ENCODE peak calls at places on chromosomes 11 and 22, in ten cellular contexts. H is A549, J is transverse colon, E is H1, G is stomach, T is ovary, A is SK-N-SH, N is tibial nerve, Y is upper lobe of left lung, Z is sigmoid colon. K is an unnamed sample. For H3K4me1, the result is how much of the 10 kb centered on the place peaks cover.

GRCh38 chr11:129190087-129190486 is 2.0 kb downstream of the ARHGAP32 start:
- DNase-seq in A (peak), E (no peak), N (no peak), J (peak), Z (no peak), G (peak), Y (no peak), T (no peak), H (peak), K (no peak)

GRCh38 chr11:35619754-35620640 is 1.7 kb downstream of the FJX1 start:
- DNase-seq in H (peak), Y (no peak), T (peak), N (no peak), Z (peak), J (peak), E (no peak), A (peak), G (no peak), K (no peak)

GRCh38 chr11:113305440-113306336 is 8.7 kb upstream of the TTC12 start:
- DNase-seq in J (peak), E (peak), N (peak), T (peak), A (peak), H (peak), Y (peak), Z (peak), G (peak), K (peak)

GRCh38 chr11:121929581-121929980 is 186.4 kb downstream of the BLID start:
- DNase-seq in H (no peak), Y (no peak), Z (no peak), G (no peak), E (no peak), N (peak), A (peak), J (no peak), T (peak), K (no peak)

GRCh38 chr11:124077266-124077665 is 36.1 kb upstream of the OR10G7 start:
- DNase-seq in N (no peak), H (no peak), A (no peak), Z (no peak), Y (no peak), T (no peak), E (no peak), J (no peak), G (no peak), K (no peak)

GRCh38 chr11:59201376-59201775 is 11.4 kb downstream of the MPEG1 start:
- DNase-seq in G (no peak), E (no peak), J (no peak), A (no peak), Y (no peak), Z (no peak), H (no peak), T (no peak), N (no peak), K (no peak)

GRCh38 chr22:40345271-40345670 is 1.0 kb upstream of the ADSL start:
- DNase-seq in G (no peak), T (no peak), E (no peak), N (no peak), A (no peak), Z (no peak), Y (no peak), H (no peak), J (peak), K (no peak)

GRCh38 chr11:85406316-85406715 is 220.8 kb downstream of the DLG2 start:
- DNase-seq in G (no peak), Y (no peak), N (no peak), J (no peak), T (no peak), E (no peak), Z (no peak), H (no peak), A (no peak), K (no peak)

GRCh38 chr11:40032331-40032730 is 1427.1 kb downstream of the LRRC4C start:
- DNase-seq in N (no peak), Y (no peak), G (no peak), Z (no peak), J (no peak), A (no peak), T (no peak), E (no peak), H (no peak), K (no peak)

GRCh38 chr11:128790200-128790599 is 76.9 kb downstream of the KCNJ1 start:
- DNase-seq in Z (no peak), T (no peak), Y (no peak), J (no peak), H (no peak), A (no peak), E (no peak), N (peak), G (no peak), K (no peak)

GRCh38 chr11:65899356-65900124 is 648 bp downstream of the FOSL1 start:
- DNase-seq in G (peak), T (peak), Y (peak), N (no peak), J (peak), A (peak), H (peak), Z (peak), E (no peak), K (peak)

DNA sequence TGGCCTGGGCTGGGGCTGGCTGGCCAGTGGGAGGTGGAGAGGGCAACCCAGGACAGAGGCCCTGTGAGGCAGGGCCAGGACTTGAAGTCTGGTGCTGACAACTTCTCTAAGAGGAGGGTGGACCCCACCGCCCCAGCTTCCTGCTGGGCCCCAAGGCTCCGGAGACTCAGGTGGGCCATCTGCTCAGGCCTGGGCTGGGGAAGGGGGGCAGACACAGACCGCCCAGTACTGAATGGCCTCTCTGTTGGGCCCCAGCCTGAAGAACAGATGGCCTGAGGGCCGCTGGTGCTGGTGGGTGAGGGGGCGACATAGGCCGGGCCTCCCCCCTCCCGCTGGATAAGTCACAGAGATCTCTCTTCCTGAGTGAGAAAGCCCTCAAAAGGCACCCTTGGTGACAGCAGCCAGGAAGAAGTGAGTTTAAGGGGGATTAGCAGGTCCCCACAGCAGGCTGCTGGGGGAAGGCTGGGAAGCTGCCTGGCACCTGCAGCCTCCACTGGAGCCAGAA is 12.4 kb upstream of the TP53I11 start:
- DNase-seq in E (no peak), Z (no peak), H (no peak), N (no peak), A (peak), G (no peak), J (no peak), Y (no peak), T (no peak), K (no peak)
- H3K27ac ChIP-seq in E (no peak), Z (no peak), H (no peak), N (no peak), A (no peak), G (no peak), J (no peak), Y (no peak), T (no peak), K (no peak)

DNA sequence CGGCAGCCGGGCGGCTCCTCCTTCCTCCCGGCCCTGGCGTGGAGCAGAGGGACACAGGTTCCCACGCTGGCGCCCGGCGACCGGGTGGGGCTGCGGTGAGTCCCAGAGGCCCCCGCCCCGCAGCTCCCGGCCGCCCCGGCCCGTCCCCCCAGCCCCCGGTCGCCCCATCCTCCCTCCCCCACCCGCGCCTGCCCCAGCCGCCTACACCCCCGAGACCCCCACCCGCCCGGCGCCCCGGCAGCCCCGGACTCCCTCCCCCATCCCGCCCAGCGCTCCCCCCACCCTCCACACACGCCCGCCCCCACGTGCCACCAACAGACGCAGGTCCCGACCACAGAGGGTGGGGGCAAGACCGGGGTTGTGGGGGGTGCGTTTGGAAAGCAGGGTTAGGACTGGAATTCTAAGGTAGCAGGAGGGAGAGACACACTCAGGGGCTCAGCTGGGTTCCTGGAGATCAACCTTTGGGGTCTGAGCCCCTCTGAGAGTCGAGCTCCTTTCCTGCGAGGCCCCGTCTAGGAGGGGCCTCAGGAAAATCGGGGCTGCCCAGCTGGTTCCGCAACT is 299 bp downstream of the PGGHG start:
- DNase-seq in H (no peak), T (no peak), J (peak), N (no peak), A (no peak), E (no peak), Z (peak), Y (no peak), G (no peak), K (peak)
- TF ChIP-seq EP300 in H (no peak), T (no peak), J (no peak), N (no peak), A (no peak), E (no peak), Z (no peak), Y (no peak), G (no peak), K (no peak)

GRCh38 chr11:45161252-45162063 is 15.0 kb downstream of the PRDM11 start:
- DNase-seq in N (no peak), T (no peak), E (no peak), Z (peak), A (peak), Y (peak), G (peak), H (no peak), J (no peak), K (no peak)

GRCh38 chr11:45162064-45162375 is 15.6 kb downstream of the PRDM11 start:
- DNase-seq in T (no peak), N (no peak), G (no peak), Y (no peak), Z (no peak), H (no peak), A (no peak), J (no peak), E (no peak), K (no peak)

GRCh38 chr11:45158210-45158644 is 11.8 kb downstream of the PRDM11 start:
- DNase-seq in T (peak), H (no peak), E (no peak), Z (peak), N (no peak), Y (peak), G (no peak), A (peak), J (peak), K (no peak)

GRCh38 chr11:45158891-45159605 is 12.6 kb downstream of the PRDM11 start:
- DNase-seq in G (no peak), A (no peak), Y (no peak), N (no peak), T (no peak), E (no peak), H (no peak), Z (peak), J (no peak), K (peak)

GRCh38 chr11:45159781-45160365 is 13.4 kb downstream of the PRDM11 start:
- DNase-seq in H (no peak), N (no peak), E (no peak), Y (no peak), G (no peak), A (no peak), T (no peak), Z (peak), J (no peak), K (peak)
- H3K4me1 ChIP-seq in H (under half), N (under half), E (under half), Y (under half), G (under half), A (under half), T (under half), Z (half or more), J (under half), K (half or more)

DNA sequence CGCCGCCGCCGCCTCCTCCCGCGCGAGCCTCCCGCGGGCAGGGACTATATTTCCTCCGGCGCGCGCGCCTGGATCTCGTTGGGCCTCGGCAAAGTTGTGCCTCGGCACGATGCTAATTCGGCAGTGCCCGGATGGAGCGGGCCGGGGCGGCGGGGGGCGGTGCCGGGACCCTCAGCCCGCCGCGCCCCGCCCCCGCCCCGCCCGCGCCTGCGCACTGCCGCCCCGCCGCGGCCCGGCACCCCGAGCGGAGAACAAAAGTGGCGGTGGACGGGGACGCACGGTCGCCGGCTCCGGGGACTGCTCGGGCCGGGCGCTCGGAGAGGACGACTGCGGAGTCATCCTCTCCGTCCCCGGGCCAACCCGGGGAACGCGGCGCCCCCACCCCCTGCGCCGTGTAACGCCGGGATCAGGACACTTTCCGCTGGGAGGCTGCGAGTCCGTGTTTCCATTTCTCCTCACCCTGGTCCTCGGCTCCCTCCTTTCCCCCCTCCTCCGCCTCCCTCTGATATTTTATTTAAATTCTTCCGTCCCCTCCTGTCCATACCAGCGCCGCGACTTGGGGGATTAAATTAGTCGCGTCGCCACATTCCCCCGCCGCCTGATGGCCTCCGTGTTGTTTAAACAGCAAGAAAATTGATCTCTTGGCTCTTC is at the start of gene PHF21B:
- DNase-seq in E (no peak), A (peak), T (peak), H (peak), Z (peak), G (peak), J (no peak), Y (peak), N (no peak), K (no peak)
- H3K27ac ChIP-seq in E (peak), A (peak), T (peak), H (peak), Z (no peak), G (no peak), J (no peak), Y (no peak), N (no peak), K (no peak)

GRCh38 chr11:70115778-70116177 is 37.7 kb downstream of the ANO1 start:
- DNase-seq in E (no peak), T (no peak), Z (no peak), N (no peak), G (no peak), J (no peak), Y (no peak), H (no peak), A (no peak), K (no peak)
- TF ChIP-seq EP300 in E (no peak), T (no peak), Z (no peak), N (no peak), G (no peak), J (no peak), Y (no peak), H (no peak), A (no peak), K (no peak)

GRCh38 chr11:64762916-64763803 is 3.4 kb upstream of the PYGM start:
- DNase-seq in H (no peak), T (peak), E (no peak), A (peak), G (peak), Z (peak), J (no peak), N (no peak), Y (peak), K (peak)

GRCh38 chr11:64762277-64762915 is 2.6 kb upstream of the PYGM start:
- DNase-seq in E (no peak), A (peak), Y (no peak), J (no peak), Z (peak), H (no peak), G (peak), T (peak), N (no peak), K (no peak)

GRCh38 chr11:64764753-64765152 is 5.0 kb upstream of the PYGM start:
- DNase-seq in Z (no peak), J (no peak), H (no peak), G (no peak), Y (no peak), A (no peak), E (no peak), T (no peak), N (no peak), K (no peak)

GRCh38 chr11:64765291-64765803 is 5.6 kb upstream of the PYGM start:
- DNase-seq in J (no peak), Z (no peak), E (no peak), Y (peak), G (no peak), A (peak), T (peak), H (no peak), N (no peak), K (peak)

DNA sequence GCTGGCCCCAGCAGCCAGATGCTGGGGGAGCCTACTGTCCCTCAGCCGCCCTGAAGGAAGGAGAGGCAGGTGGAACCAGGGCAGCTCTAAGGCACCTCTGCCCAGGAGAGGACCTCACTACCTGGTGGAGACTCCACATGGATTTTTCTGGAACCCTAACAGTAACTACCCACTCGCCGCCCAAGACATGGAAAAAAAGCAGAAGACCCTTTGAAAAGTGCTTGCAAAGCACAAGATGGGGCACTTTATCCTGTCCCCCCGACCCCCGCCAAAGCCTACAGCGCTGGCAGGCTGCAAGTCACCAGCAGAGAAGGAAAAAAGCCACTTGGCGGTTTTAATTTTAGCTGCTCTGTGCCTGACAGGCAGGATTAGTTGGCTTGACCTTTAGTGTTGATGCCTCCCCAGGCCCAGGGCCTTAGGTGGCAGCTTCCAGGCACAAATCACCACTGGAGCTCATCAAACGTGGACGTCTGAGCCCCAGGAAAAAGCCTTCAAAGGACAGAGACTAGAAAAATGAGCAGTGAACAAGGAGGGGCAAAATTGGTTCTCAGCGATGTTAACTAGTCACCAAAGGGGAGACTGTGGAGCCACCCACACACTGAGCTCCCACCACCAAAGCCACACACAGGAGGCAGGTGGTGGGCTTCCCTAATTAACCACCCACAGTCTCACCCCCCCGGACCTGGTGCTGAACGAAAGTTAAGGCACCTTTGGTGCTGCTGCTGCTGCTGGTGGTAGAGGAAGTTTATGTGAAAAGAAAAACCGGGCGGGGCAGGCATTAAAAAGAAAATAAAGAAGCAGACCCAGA is 4.2 kb upstream of the PYGM start:
- DNase-seq in J (no peak), A (no peak), Z (no peak), G (peak), E (no peak), Y (no peak), H (no peak), T (peak), N (no peak), K (no peak)
- H3K4me1 ChIP-seq in J (half or more), A (under half), Z (half or more), G (half or more), E (half or more), Y (under half), H (under half), T (under half), N (half or more), K (half or more)

GRCh38 chr11:19675397-19675796 is 37.2 kb upstream of the NAV2 start:
- DNase-seq in T (no peak), J (no peak), G (no peak), A (no peak), E (no peak), Y (no peak), Z (no peak), H (no peak), N (no peak), K (no peak)
- H3K27ac ChIP-seq in T (no peak), J (peak), G (peak), A (no peak), E (no peak), Y (peak), Z (peak), H (no peak), N (no peak), K (peak)

DNA sequence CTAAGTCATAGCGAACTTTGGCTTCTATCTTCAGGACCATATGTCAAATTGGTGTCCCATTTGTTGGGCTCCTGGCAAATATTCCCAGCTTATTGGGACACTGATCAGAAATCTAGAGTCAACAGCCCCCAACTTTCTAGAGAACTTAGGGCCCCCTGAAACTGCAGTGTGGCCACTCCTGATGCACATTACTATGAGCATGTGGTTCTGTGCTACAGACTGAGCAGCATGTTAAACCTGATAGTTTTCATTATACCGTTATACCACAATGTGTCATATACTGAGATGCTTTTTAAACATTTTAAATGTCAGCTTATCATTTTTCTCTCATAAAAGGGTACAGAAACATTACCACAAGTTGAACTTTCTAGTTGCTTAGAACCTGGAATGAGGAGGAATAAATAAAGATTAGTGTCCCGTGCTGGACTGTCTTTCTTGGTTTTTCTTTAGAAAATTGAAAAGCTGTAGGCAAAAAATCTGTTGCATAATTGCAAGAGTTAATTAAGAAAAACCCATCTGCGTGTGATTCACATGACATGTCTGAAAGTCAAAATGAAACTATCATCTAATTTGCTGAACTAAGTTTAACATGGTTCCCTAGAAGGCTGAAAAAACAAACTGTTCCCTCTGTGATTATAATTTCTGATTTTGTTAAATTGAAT is 16.4 kb upstream of the CTSC start:
- DNase-seq in J (no peak), E (no peak), Y (no peak), A (no peak), G (no peak), H (no peak), Z (no peak), N (no peak), T (no peak), K (no peak)
- TF ChIP-seq EP300 in J (no peak), E (no peak), Y (no peak), A (no peak), G (no peak), H (no peak), Z (no peak), N (no peak), T (no peak), K (no peak)

K was measured in suprapubic skin.